ENCODE peak calls at places on chromosomes 1 and 21, in seven cellular contexts. W, F, V, X, K, R and L are unnamed samples. For H3K36me3 and H3K4me1, the result is how much of the 10 kb centered on the place peaks cover.

GRCh38 chr1:56788102-56788501 is 31.1 kb downstream of the FYB2 start:
- DNase-seq in K (no peak), R (no peak), X (no peak), W (no peak), V (no peak), F (no peak), L (no peak)

GRCh38 chr1:151720190-151720953 is 950 bp upstream of the RIIAD1 start:
- DNase-seq in X (no peak), R (peak), K (no peak), W (no peak), F (peak), V (peak), L (no peak)

GRCh38 chr1:200973937-200974657 is 49.4 kb downstream of the KIF21B start:
- DNase-seq in W (no peak), K (no peak), V (no peak), F (no peak), R (no peak), X (no peak), L (no peak)

GRCh38 chr1:201503397-201504176 is 3.3 kb downstream of the CSRP1 start:
- DNase-seq in F (peak), X (peak), V (no peak), K (no peak), W (no peak), R (peak), L (peak)

GRCh38 chr1:115790356-115790755 is 21.8 kb upstream of the CASQ2 start:
- DNase-seq in K (no peak), F (no peak), V (no peak), R (no peak), W (no peak), X (no peak), L (no peak)

GRCh38 chr1:226369110-226369509 is 38.8 kb downstream of the PARP1 start:
- DNase-seq in K (no peak), V (no peak), R (no peak), W (no peak), X (no peak), F (no peak), L (no peak)

GRCh38 chr1:204401747-204402146 is 9.9 kb downstream of the PPP1R15B start:
- DNase-seq in F (no peak), K (no peak), R (no peak), V (no peak), X (no peak), W (no peak), L (no peak)

GRCh38 chr1:204647114-204647804 is 38.3 kb downstream of the LRRN2 start:
- DNase-seq in K (peak), X (no peak), R (no peak), F (peak), W (no peak), V (peak), L (peak)

GRCh38 chr1:66446261-66447001 is 87.5 kb upstream of the SGIP1 start:
- DNase-seq in X (no peak), K (peak), F (peak), R (no peak), W (no peak), V (peak), L (peak)

GRCh38 chr1:172287207-172287606 is 133.3 kb upstream of the C1orf105 start:
- DNase-seq in V (no peak), K (no peak), R (peak), W (peak), X (no peak), F (peak), L (no peak)

GRCh38 chr1:221715321-221716169 is 26.3 kb downstream of the DUSP10 start:
- DNase-seq in V (peak), K (no peak), R (no peak), F (peak), X (no peak), W (no peak), L (peak)

GRCh38 chr1:48227165-48228013 is 4.9 kb downstream of the SLC5A9 start:
- DNase-seq in F (no peak), V (peak), K (no peak), R (no peak), W (no peak), X (no peak), L (no peak)

GRCh38 chr1:228338521-228339051 is 68.0 kb downstream of the TRIM11 start:
- DNase-seq in V (no peak), K (no peak), W (peak), X (peak), F (no peak), R (peak), L (no peak)

GRCh38 chr1:154350383-154350782 is 25.1 kb downstream of the ATP8B2 start:
- DNase-seq in R (no peak), W (no peak), V (no peak), K (no peak), X (no peak), F (no peak), L (no peak)

GRCh38 chr1:92446546-92446945 is 40.2 kb downstream of the GFI1 start:
- DNase-seq in W (no peak), R (no peak), V (no peak), X (no peak), K (no peak), F (peak), L (no peak)

GRCh38 chr21:34669149-34669879 is 520 bp downstream of the CLIC6 start:
- DNase-seq in W (no peak), X (no peak), F (no peak), V (peak), R (peak), K (peak), L (no peak)

GRCh38 chr1:173210716-173211231 is 3.6 kb upstream of the TNFSF4 start:
- DNase-seq in K (no peak), X (no peak), W (no peak), R (no peak), F (no peak), V (no peak), L (no peak)

GRCh38 chr1:244435562-244436205 is 16.0 kb downstream of the ADSS2 start:
- DNase-seq in W (no peak), V (no peak), X (no peak), R (no peak), K (no peak), F (peak), L (no peak)

GRCh38 chr1:54971317-54971791 is 9.1 kb upstream of the TMEM61 start:
- DNase-seq in R (no peak), F (no peak), V (no peak), K (no peak), X (no peak), W (no peak), L (no peak)

GRCh38 chr1:45954401-45954847 is 151.0 kb downstream of the MAST2 start:
- DNase-seq in W (no peak), V (no peak), X (no peak), F (peak), K (no peak), R (no peak), L (peak)

GRCh38 chr1:116232989-116233514 is 121.9 kb downstream of the MAB21L3 start:
- DNase-seq in W (no peak), R (no peak), F (no peak), V (peak), K (no peak), X (no peak), L (peak)

GRCh38 chr1:85174492-85174891 is 26.3 kb downstream of the SYDE2 start:
- DNase-seq in V (no peak), R (no peak), X (no peak), W (no peak), K (no peak), F (no peak), L (no peak)

GRCh38 chr21:42564561-42564971 is 50.9 kb downstream of the SLC37A1 start:
- DNase-seq in F (no peak), X (no peak), V (no peak), R (no peak), K (no peak), W (no peak), L (no peak)
- H3K36me3 ChIP-seq in F (under half), X (under half), V (under half), R (under half), K (under half), W (under half), L (under half)

DNA sequence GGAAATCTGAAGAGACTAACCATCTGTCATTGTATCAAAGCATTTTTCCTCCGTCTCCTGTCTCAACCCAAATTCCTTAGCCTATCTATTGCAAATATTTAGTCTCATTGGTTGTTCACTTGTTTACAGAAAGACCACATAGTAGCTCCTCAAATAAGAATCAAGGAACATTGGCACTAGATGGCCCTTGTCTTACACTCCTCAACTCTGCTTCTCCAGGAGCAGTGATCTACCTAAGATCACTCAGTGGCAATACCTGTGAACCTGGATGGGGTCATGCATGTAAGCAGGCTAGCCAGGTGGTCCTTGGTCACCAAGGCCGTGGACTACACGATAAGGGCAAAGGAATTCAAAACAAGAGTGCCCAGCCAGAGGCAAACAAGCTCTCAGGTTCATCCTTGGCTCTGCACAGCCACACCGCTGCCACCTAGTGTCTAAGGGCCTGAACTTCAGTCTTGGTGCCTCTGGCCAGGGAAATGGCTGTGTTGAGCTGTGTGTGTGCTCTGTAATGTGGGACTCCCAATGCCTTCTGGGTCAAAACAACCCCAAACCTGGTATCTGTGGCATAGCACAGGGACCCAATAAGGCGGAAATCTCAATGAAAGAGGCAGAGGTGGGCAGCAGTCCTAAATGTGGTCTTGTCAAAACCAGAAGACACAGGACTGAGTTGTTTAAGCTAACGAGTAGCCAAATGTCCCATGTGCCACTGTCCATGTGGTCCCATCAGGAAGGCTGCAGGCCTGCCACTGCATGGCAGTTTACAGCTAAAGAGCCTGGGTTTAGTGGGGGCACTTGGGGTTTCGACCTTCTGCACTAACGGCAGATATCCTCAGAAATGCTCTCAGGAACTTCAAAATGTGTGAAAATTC is 54.5 kb downstream of the GPR161 start:
- DNase-seq in X (no peak), V (peak), F (peak), R (peak), W (peak), K (peak), L (peak)
- H3K4me1 ChIP-seq in X (under half), V (under half), F (under half), R (under half), W (under half), K (under half), L (under half)

GRCh38 chr1:42784946-42785693 is at the start of gene TMEM269:
- DNase-seq in R (peak), K (no peak), F (peak), V (peak), X (no peak), W (peak), L (no peak)

GRCh38 chr1:42784547-42784945 is 245 bp upstream of the TMEM269 start:
- DNase-seq in X (no peak), R (no peak), V (no peak), W (no peak), F (no peak), K (no peak), L (no peak)

GRCh38 chr1:42786097-42786496 is 1.3 kb downstream of the TMEM269 start:
- DNase-seq in F (no peak), K (no peak), V (no peak), R (no peak), W (no peak), X (no peak), L (no peak)

GRCh38 chr1:42780176-42780575 is 4.6 kb upstream of the TMEM269 start:
- DNase-seq in X (no peak), F (no peak), V (no peak), R (no peak), K (no peak), W (no peak), L (no peak)

GRCh38 chr1:42783092-42783491 is 1.7 kb upstream of the TMEM269 start:
- DNase-seq in K (no peak), W (no peak), V (no peak), F (no peak), X (no peak), R (no peak), L (no peak)
- H3K4me3 ChIP-seq in K (no peak), W (no peak), V (no peak), F (no peak), X (no peak), R (no peak), L (no peak)

GRCh38 chr1:178464566-178464965 is 32.2 kb downstream of the CLEC20A start:
- DNase-seq in V (no peak), X (no peak), R (no peak), K (no peak), W (no peak), F (no peak), L (no peak)
- H3K36me3 ChIP-seq in V (under half), X (under half), R (under half), K (under half), W (under half), F (under half), L (under half)